ENCODE peak calls at places on chromosome 5, in four cellular contexts. A, Q, R and D are unnamed samples. For H3K27me3, the result is how much of the 10 kb centered on the place peaks cover.

GRCh38 chr5:107817436-107817835 is 146.7 kb upstream of the EFNA5 start:
- DNase-seq in A (no peak), Q (no peak), R (no peak), D (no peak)

GRCh38 chr5:36730537-36731216 is 124.3 kb downstream of the SLC1A3 start:
- DNase-seq in A (peak), Q (no peak), R (no peak), D (peak)

GRCh38 chr5:127671218-127671617 is 22.3 kb downstream of the CTXN3 start:
- DNase-seq in A (no peak), Q (no peak), R (no peak), D (no peak)

GRCh38 chr5:169637856-169638190 is 748 bp downstream of the DOCK2 start:
- DNase-seq in A (no peak), Q (peak), R (no peak), D (no peak)

GRCh38 chr5:65695162-65695755 is 26.6 kb downstream of the SGTB start:
- DNase-seq in A (no peak), Q (no peak), R (no peak), D (no peak)

GRCh38 chr5:140571105-140571504 is 6.5 kb downstream of the SLC35A4 start:
- DNase-seq in A (no peak), Q (no peak), R (no peak), D (no peak)

GRCh38 chr5:151141535-151141934 is 16.0 kb downstream of the ANXA6 start:
- DNase-seq in A (peak), Q (peak), R (peak), D (no peak)

GRCh38 chr5:36099748-36100147 is 33.1 kb upstream of the UGT3A2 start:
- DNase-seq in A (no peak), Q (no peak), R (no peak), D (no peak)

GRCh38 chr5:119427052-119427451 is 25.2 kb upstream of the HSD17B4 start:
- DNase-seq in A (no peak), Q (no peak), R (no peak), D (no peak)

GRCh38 chr5:35198681-35199080 is 31.6 kb downstream of the PRLR start:
- DNase-seq in A (peak), Q (no peak), R (no peak), D (peak)

GRCh38 chr5:159094745-159095144 is 5.0 kb downstream of the EBF1 start:
- DNase-seq in A (peak), Q (peak), R (peak), D (peak)
- H3K27me3 ChIP-seq in A (half or more), Q (under half), R (under half), D (under half)

GRCh38 chr5:135546912-135547311 is 11.1 kb upstream of the NEUROG1 start:
- DNase-seq in A (no peak), Q (no peak), R (no peak), D (no peak)

GRCh38 chr5:135544666-135545045 is 8.9 kb upstream of the NEUROG1 start:
- DNase-seq in A (no peak), Q (no peak), R (no peak), D (no peak)

GRCh38 chr5:135543151-135543818 is 7.5 kb upstream of the NEUROG1 start:
- DNase-seq in A (no peak), Q (no peak), R (no peak), D (no peak)

GRCh38 chr5:135546014-135546413 is 10.2 kb upstream of the NEUROG1 start:
- DNase-seq in A (no peak), Q (no peak), R (no peak), D (no peak)

GRCh38 chr5:135545115-135545514 is 9.4 kb upstream of the NEUROG1 start:
- DNase-seq in A (no peak), Q (no peak), R (no peak), D (no peak)
- H3K27me3 ChIP-seq in A (half or more), Q (under half), R (under half), D (under half)

GRCh38 chr5:77638204-77638762 is at the start of gene OTP:
- DNase-seq in A (no peak), Q (no peak), R (no peak), D (no peak)
- H3K27me3 ChIP-seq in A (half or more), Q (half or more), R (under half), D (under half)

GRCh38 chr5:113507601-113508000 is 5.9 kb upstream of the YTHDC2 start:
- DNase-seq in A (no peak), Q (no peak), R (no peak), D (no peak)
- H3K27me3 ChIP-seq in A (under half), Q (under half), R (under half), D (under half)

GRCh38 chr5:1951165-1951816 is 68.6 kb upstream of the IRX4 start:
- DNase-seq in A (no peak), Q (no peak), R (no peak), D (no peak)
- H3K27me3 ChIP-seq in A (under half), Q (under half), R (under half), D (under half)

DNA sequence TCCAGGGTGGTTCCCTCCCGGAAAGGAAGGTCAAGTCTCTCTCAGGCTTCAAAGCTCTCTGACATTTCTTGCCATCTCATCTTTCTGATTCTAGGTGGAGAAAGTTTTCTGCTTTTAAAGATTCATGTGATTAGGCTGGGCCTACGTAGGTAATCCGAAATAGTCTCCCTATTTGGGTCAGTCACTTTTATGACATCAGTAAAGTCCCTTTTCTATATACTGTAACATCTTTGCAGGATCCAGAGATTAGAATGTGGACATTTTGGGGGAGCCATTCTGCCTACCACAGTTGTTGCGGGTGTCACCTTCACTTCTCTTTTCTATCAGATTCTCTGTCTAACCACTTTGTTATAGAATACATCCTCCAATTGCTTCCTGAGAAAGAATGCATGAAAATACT is 1.9 kb upstream of the RNF180 start:
- DNase-seq in A (no peak), Q (no peak), R (no peak), D (no peak)
- H3K27me3 ChIP-seq in A (under half), Q (under half), R (under half), D (under half)

DNA sequence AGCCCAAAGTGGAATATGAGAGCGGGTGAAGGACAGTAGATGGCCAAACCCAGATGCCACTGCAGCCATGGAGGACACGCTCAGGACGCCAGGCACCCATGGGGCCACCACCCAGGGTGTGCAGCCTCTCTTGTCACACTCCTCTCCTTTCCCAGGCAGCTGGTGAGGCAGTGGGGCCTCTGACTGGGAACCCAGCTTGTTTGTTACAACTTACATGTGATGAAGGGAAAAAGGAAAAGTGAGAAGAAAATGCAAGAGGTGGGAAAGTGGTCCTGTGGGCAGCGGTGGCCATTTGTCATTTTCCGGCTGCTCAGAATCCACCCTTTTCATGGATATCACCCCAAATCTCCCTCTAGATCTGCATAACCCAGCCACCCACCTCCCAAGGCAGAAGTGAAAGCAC is 62.7 kb upstream of the UNC5A start:
- DNase-seq in A (no peak), Q (no peak), R (no peak), D (no peak)
- H3K27me3 ChIP-seq in A (under half), Q (under half), R (under half), D (under half)